ENCODE peak calls at places on chromosomes 4 and X, in eight cellular contexts. A is CD4-positive, CD25-positive, alpha-beta regulatory T cell; I is esophagus squamous epithelium; G is right lobe of liver; Z is OCI-M1; Y is SJSA1; M is A172; N is Caco-2. P is an unnamed sample.

GRCh38 chr4:102717448-102718092 is 43.2 kb downstream of the MANBA start:
- DNase-seq in Y (no peak), N (peak), A (no peak), M (peak), Z (no peak), I (no peak), G (no peak), P (peak)

GRCh38 chr4:175622887-175623286 is 189.2 kb downstream of the GPM6A start:
- DNase-seq in G (no peak), N (no peak), A (no peak), Y (no peak), Z (peak), I (no peak), M (no peak), P (no peak)

GRCh38 chr4:110270492-110271197 is 72.2 kb upstream of the ELOVL6 start:
- DNase-seq in G (no peak), I (no peak), A (no peak), N (no peak), Y (no peak), M (peak), Z (no peak), P (no peak)

GRCh38 chr4:661856-662761 is 12.0 kb downstream of the ATP5ME start:
- DNase-seq in N (no peak), Z (no peak), A (no peak), Y (no peak), M (no peak), I (no peak), G (no peak), P (no peak)

GRCh38 chr4:8761167-8761823 is 110.3 kb downstream of the HMX1 start:
- DNase-seq in Y (no peak), G (no peak), N (no peak), I (no peak), Z (no peak), M (peak), A (no peak), P (no peak)

GRCh38 chr4:159278399-159278798 is 175.5 kb downstream of the RAPGEF2 start:
- DNase-seq in N (no peak), M (no peak), A (no peak), Z (no peak), Y (no peak), I (no peak), G (no peak), P (no peak)

GRCh38 chr4:118113220-118113619 is 78.9 kb downstream of the NDST3 start:
- DNase-seq in Y (no peak), N (no peak), Z (peak), A (no peak), M (peak), I (no peak), G (no peak), P (no peak)

GRCh38 chr4:1502976-1503375 is 96.7 kb upstream of the NKX1-1 start:
- DNase-seq in G (no peak), N (no peak), Z (no peak), M (no peak), Y (no peak), A (no peak), I (no peak), P (no peak)

GRCh38 chrX:135388841-135389240 is 32.9 kb upstream of the SMIM10L2A start:
- DNase-seq in I (no peak), N (no peak), M (no peak), A (no peak), Y (no peak), G (no peak), Z (no peak), P (no peak)

GRCh38 chr4:182876427-182876826 is 40.8 kb downstream of the DCTD start:
- DNase-seq in G (no peak), I (no peak), A (no peak), Z (no peak), M (no peak), N (no peak), Y (no peak), P (no peak)

GRCh38 chrX:39018526-39018925 is 217.3 kb downstream of the MID1IP1 start:
- DNase-seq in G (no peak), I (no peak), M (no peak), N (no peak), Y (no peak), Z (no peak), A (no peak), P (no peak)

GRCh38 chrX:19874391-19875050 is 12.9 kb downstream of the SH3KBP1 start:
- DNase-seq in M (no peak), Y (no peak), Z (no peak), N (no peak), G (no peak), A (no peak), I (no peak), P (no peak)

GRCh38 chrX:129759576-129760061 is 20.1 kb upstream of the SASH3 start:
- DNase-seq in Z (peak), I (no peak), G (peak), A (peak), Y (peak), M (peak), N (peak), P (peak)

GRCh38 chrX:100720301-100720700 is 11.6 kb downstream of the SYTL4 start:
- DNase-seq in Y (no peak), M (no peak), Z (no peak), I (no peak), G (no peak), A (no peak), N (no peak), P (no peak)

GRCh38 chr4:102641796-102642195 is 119.0 kb downstream of the MANBA start:
- DNase-seq in N (no peak), I (no peak), Y (no peak), M (no peak), G (no peak), A (no peak), Z (no peak), P (no peak)

GRCh38 chr4:122469457-122469856 is 12.9 kb upstream of the IL2 start:
- DNase-seq in N (no peak), Y (no peak), A (no peak), M (no peak), I (no peak), Z (no peak), G (no peak), P (no peak)

GRCh38 chrX:41889317-41890025 is 33.9 kb downstream of the CASK start:
- DNase-seq in A (no peak), I (no peak), Z (no peak), Y (peak), M (peak), G (no peak), N (no peak), P (no peak)

P was measured in RCC 7860.